ENCODE peak calls at places on chromosome 10, in five cellular contexts. M, E, U, L and K are unnamed samples.

GRCh38 chr10:126060232-126060935 is 164.0 kb downstream of the FANK1 start:
- DNase-seq in U (no peak), E (no peak), L (peak; percentile 79), M (peak; percentile 63), K (no peak)

GRCh38 chr10:127012769-127013152 is 107.5 kb downstream of the DOCK1 start:
- DNase-seq in U (no peak), L (no peak), E (no peak), M (no peak), K (no peak)

GRCh38 chr10:70576803-70577517 is 25.6 kb downstream of the PRF1 start:
- DNase-seq in L (peak; percentile 27), E (no peak), U (no peak), M (peak; percentile 11), K (no peak)

GRCh38 chr10:3172081-3172445 is 519 bp downstream of the PITRM1 start:
- DNase-seq in E (peak; percentile 9), L (peak; percentile 78), M (peak; percentile 49), U (no peak), K (no peak)

GRCh38 chr10:63376560-63377304 is 89.0 kb downstream of the JMJD1C start:
- DNase-seq in E (no peak), M (no peak), U (no peak), L (peak; percentile 60), K (no peak)

GRCh38 chr10:128457136-128457535 is 330.9 kb upstream of the MKI67 start:
- DNase-seq in E (no peak), U (no peak), M (no peak), L (no peak), K (no peak)

GRCh38 chr10:126504051-126504760 is 115.9 kb upstream of the ADAM12 start:
- DNase-seq in M (peak; percentile 74), U (peak; percentile 5), L (peak; percentile 64), E (peak; percentile 59), K (no peak)

GRCh38 chr10:18224626-18225445 is 84.6 kb downstream of the CACNB2 start:
- DNase-seq in E (no peak), M (no peak), L (no peak), U (no peak), K (no peak)

GRCh38 chr10:124416733-124417132 is 2.0 kb downstream of the OAT start:
- DNase-seq in U (no peak), M (peak; percentile 31), E (peak; percentile 74), L (peak; percentile 20), K (no peak)

GRCh38 chr10:17851611-17852010 is 42.5 kb downstream of the MRC1 start:
- DNase-seq in L (no peak), M (no peak), U (no peak), E (no peak), K (no peak)

GRCh38 chr10:17980796-17981195 is 29.1 kb downstream of the SLC39A12 start:
- DNase-seq in E (no peak), L (peak; percentile 68), M (no peak), U (no peak), K (no peak)

GRCh38 chr10:73433538-73433867 is at the start of gene MSS51:
- DNase-seq in E (no peak), M (no peak), L (no peak), U (no peak), K (no peak)

DNA sequence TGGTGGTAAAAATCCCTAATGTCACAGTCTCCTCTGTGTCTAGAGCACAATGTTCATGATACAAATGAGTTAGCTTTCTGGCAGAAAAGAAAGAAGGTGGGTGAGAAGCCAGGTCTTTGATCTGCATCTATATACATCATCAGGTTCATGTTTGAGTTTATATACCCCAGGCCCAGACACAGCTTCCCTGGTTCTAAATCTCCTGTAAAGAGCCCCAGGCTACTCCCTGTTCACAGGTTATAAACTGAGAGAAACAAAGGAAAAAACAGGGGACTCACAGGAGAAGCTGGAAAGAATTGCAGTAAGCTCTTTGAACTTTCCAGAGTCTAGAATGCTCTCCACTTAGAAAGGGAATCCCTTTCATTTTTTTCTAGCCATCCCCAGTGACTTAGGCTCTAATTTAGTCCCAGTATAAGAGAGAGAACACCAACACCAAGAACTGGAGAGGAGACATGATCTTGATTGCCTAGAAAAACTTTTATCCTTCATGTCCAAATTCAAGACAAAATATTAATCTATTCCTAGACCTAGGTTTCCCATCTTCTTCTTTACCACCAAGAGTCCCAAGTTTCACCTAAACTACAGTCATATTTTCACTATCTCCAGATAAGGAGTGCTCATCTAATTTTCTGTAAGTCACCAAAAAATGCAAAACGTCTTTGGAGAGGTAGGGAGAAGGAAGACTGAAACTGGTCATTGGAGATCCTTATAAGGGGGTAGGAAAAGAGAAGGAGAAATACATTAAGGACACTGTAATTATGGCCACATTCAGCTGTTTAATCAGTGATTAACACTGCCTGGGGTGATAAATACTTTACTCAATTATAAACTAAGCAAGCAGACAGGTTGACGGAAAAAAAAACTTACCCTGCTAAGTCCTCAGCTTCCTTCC is 469 bp downstream of the MSS51 start:
- DNase-seq in L (no peak), E (no peak), U (no peak), M (no peak), K (no peak)
- TF ChIP-seq MAFK in L (no peak), E (no peak), U (no peak), M (no peak), K (no peak)

GRCh38 chr10:72953687-72954086 is 919 bp downstream of the PLA2G12B start:
- DNase-seq in U (no peak), M (no peak), L (no peak), E (peak; percentile 21), K (no peak)
- TF ChIP-seq MAFK in U (no peak), M (no peak), L (no peak), E (no peak), K (no peak)

GRCh38 chr10:58001159-58001558 is 266.5 kb downstream of the IPMK start:
- DNase-seq in M (no peak), E (no peak), L (no peak), U (no peak), K (no peak)
- TF ChIP-seq MAFK in M (no peak), E (no peak), L (no peak), U (no peak), K (no peak)

DNA sequence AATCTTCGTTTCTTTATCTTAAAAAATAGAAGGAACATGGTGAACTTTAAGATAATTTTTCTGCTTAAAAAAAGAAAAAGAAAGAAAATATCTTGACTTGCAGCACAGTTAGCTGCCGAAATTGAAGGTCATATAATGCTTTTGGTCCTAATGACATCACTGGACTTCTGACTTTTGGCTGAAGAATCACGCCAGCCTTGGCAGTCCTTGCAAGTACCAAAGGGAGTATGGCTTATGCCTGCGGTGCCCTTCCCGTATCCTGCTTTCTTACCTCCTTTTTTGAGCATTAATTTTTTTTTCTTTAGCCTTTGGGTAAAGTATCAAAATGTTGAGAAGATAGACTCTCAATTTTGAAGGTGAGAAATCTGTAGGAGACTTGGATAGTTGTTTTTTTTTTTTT is 7.0 kb downstream of the BMPR1A start:
- DNase-seq in U (no peak), L (no peak), M (no peak), E (no peak), K (no peak)
- TF ChIP-seq MAFK in U (no peak), L (no peak), M (no peak), E (no peak), K (no peak)